ENCODE peak calls at places on chromosomes 6 and 20, in nine cellular contexts. W, I, O, P, Y, Z, Q, J and X are unnamed samples.

GRCh38 chr6:145015739-145016558 is 719.4 kb downstream of the EPM2A start:
- DNase-seq in W (no peak), I (no peak), O (no peak), P (no peak), Y (peak), Z (no peak), Q (peak), J (peak), X (no peak)

GRCh38 chr6:49336514-49337131 is 126.4 kb downstream of the MMUT start:
- DNase-seq in W (peak), I (no peak), O (no peak), P (peak), Y (no peak), Z (no peak), Q (peak), J (no peak), X (no peak)

GRCh38 chr20:24584538-24585356 is 115.3 kb downstream of the SYNDIG1 start:
- DNase-seq in W (no peak), I (no peak), O (no peak), P (no peak), Y (peak), Z (no peak), Q (no peak), J (no peak), X (no peak)

GRCh38 chr20:51138576-51138975 is 115.7 kb upstream of the KCNG1 start:
- DNase-seq in W (no peak), I (no peak), O (no peak), P (no peak), Y (no peak), Z (no peak), Q (no peak), J (no peak), X (no peak)

GRCh38 chr20:5118220-5119142 is 1.3 kb downstream of the PCNA start:
- DNase-seq in W (no peak), I (no peak), O (no peak), P (no peak), Y (no peak), Z (no peak), Q (peak), J (no peak), X (no peak)

GRCh38 chr6:162713926-162714759 is 13.4 kb downstream of the PRKN start:
- DNase-seq in W (no peak), I (no peak), O (no peak), P (peak), Y (no peak), Z (no peak), Q (no peak), J (no peak), X (no peak)

GRCh38 chr20:16215056-16215455 is 358.2 kb downstream of the KIF16B start:
- DNase-seq in W (peak), I (no peak), O (no peak), P (no peak), Y (no peak), Z (no peak), Q (no peak), J (no peak), X (no peak)

GRCh38 chr6:111812080-111813038 is 60.9 kb downstream of the FYN start:
- DNase-seq in W (no peak), I (no peak), O (no peak), P (peak), Y (no peak), Z (no peak), Q (peak), J (no peak), X (no peak)

GRCh38 chr6:12051861-12052368 is 39.8 kb downstream of the HIVEP1 start:
- DNase-seq in W (no peak), I (no peak), O (no peak), P (no peak), Y (peak), Z (no peak), Q (no peak), J (no peak), X (no peak)

GRCh38 chr6:52087498-52087999 is at the start of gene PKHD1:
- DNase-seq in W (peak), I (no peak), O (no peak), P (no peak), Y (peak), Z (peak), Q (peak), J (no peak), X (no peak)

GRCh38 chr6:97778290-97779038 is 495.4 kb upstream of the MMS22L start:
- DNase-seq in W (no peak), I (no peak), O (no peak), P (no peak), Y (no peak), Z (no peak), Q (peak), J (no peak), X (no peak)

GRCh38 chr6:74431873-74432272 is 735.9 kb downstream of the CD109 start:
- DNase-seq in W (no peak), I (no peak), O (no peak), P (no peak), Y (no peak), Z (no peak), Q (peak), J (no peak), X (no peak)

GRCh38 chr6:7086488-7086887 is 21.3 kb upstream of the RREB1 start:
- DNase-seq in W (no peak), I (no peak), O (peak), P (no peak), Y (peak), Z (peak), Q (no peak), J (peak), X (peak)

GRCh38 chr20:62523473-62524203 is 47.8 kb upstream of the GATA5 start:
- DNase-seq in W (no peak), I (no peak), O (no peak), P (no peak), Y (no peak), Z (no peak), Q (no peak), J (no peak), X (no peak)

GRCh38 chr6:158939255-158940170 is 60.5 kb downstream of the RSPH3 start:
- DNase-seq in W (no peak), I (no peak), O (no peak), P (no peak), Y (no peak), Z (no peak), Q (no peak), J (no peak), X (no peak)

GRCh38 chr6:38443341-38443740 is 196.4 kb downstream of the BTBD9 start:
- DNase-seq in W (no peak), I (no peak), O (no peak), P (no peak), Y (peak), Z (no peak), Q (peak), J (no peak), X (no peak)

GRCh38 chr6:119052292-119052889 is 26.1 kb downstream of the FAM184A start:
- DNase-seq in W (no peak), I (no peak), O (no peak), P (no peak), Y (no peak), Z (no peak), Q (peak), J (no peak), X (no peak)

GRCh38 chr20:25082498-25082873 is 545 bp upstream of the VSX1 start:
- DNase-seq in W (no peak), I (no peak), O (no peak), P (no peak), Y (no peak), Z (no peak), Q (no peak), J (no peak), X (no peak)

GRCh38 chr20:63139369-63139768 is 76.6 kb downstream of the YTHDF1 start:
- DNase-seq in W (no peak), I (no peak), O (no peak), P (no peak), Y (no peak), Z (no peak), Q (no peak), J (peak), X (no peak)

GRCh38 chr6:166786704-166787293 is 159.7 kb upstream of the RPS6KA2 start:
- DNase-seq in W (peak), I (no peak), O (no peak), P (peak), Y (peak), Z (peak), Q (peak), J (no peak), X (no peak)

GRCh38 chr20:22728146-22728745 is 143.9 kb upstream of the FOXA2 start:
- DNase-seq in W (no peak), I (no peak), O (no peak), P (no peak), Y (no peak), Z (no peak), Q (no peak), J (no peak), X (no peak)

GRCh38 chr20:4026093-4026601 is 10.8 kb upstream of the RNF24 start:
- DNase-seq in W (peak), I (no peak), O (no peak), P (peak), Y (peak), Z (no peak), Q (no peak), J (no peak), X (no peak)

GRCh38 chr20:32977281-32978008 is 26.8 kb downstream of the SUN5 start:
- DNase-seq in W (no peak), I (no peak), O (no peak), P (no peak), Y (no peak), Z (no peak), Q (no peak), J (no peak), X (no peak)

GRCh38 chr20:62880147-62880934 is 18.7 kb upstream of the TCFL5 start:
- DNase-seq in W (no peak), I (no peak), O (no peak), P (no peak), Y (no peak), Z (no peak), Q (no peak), J (no peak), X (no peak)

GRCh38 chr6:166203003-166203640 is 35.5 kb upstream of the TBXT start:
- DNase-seq in W (no peak), I (no peak), O (no peak), P (no peak), Y (no peak), Z (no peak), Q (no peak), J (no peak), X (no peak)

GRCh38 chr20:38395165-38395564 is 40.0 kb downstream of the SNHG17 start:
- DNase-seq in W (no peak), I (no peak), O (no peak), P (no peak), Y (peak), Z (no peak), Q (no peak), J (no peak), X (no peak)

GRCh38 chr20:39338977-39339376 is 376.8 kb downstream of the DHX35 start:
- DNase-seq in W (no peak), I (no peak), O (no peak), P (no peak), Y (no peak), Z (no peak), Q (peak), J (peak), X (peak)

GRCh38 chr6:54758340-54758739 is 88.2 kb upstream of the FAM83B start:
- DNase-seq in W (no peak), I (no peak), O (no peak), P (no peak), Y (no peak), Z (no peak), Q (no peak), J (no peak), X (no peak)

GRCh38 chr20:64044484-64045247 is 4.8 kb downstream of the SOX18 start:
- DNase-seq in W (no peak), I (no peak), O (no peak), P (peak), Y (peak), Z (no peak), Q (peak), J (no peak), X (no peak)

GRCh38 chr6:83193747-83194582 is 808 bp downstream of the RWDD2A start:
- DNase-seq in W (peak), I (peak), O (peak), P (peak), Y (peak), Z (peak), Q (no peak), J (peak), X (peak)

GRCh38 chr6:1840491-1841121 is 230.9 kb downstream of the FOXC1 start:
- DNase-seq in W (no peak), I (no peak), O (peak), P (no peak), Y (no peak), Z (no peak), Q (peak), J (peak), X (no peak)

GRCh38 chr6:16338577-16339262 is 100.3 kb downstream of the GMPR start:
- DNase-seq in W (peak), I (peak), O (peak), P (peak), Y (peak), Z (peak), Q (peak), J (peak), X (peak)

GRCh38 chr6:44475417-44475778 is 87.9 kb downstream of the CDC5L start:
- DNase-seq in W (no peak), I (no peak), O (no peak), P (no peak), Y (no peak), Z (no peak), Q (no peak), J (no peak), X (no peak)

GRCh38 chr20:38075161-38075998 is 41.8 kb downstream of the RPRD1B start:
- DNase-seq in W (peak), I (no peak), O (no peak), P (no peak), Y (no peak), Z (no peak), Q (no peak), J (no peak), X (no peak)

GRCh38 chr6:10861086-10861485 is 20.8 kb downstream of the GCM2 start:
- DNase-seq in W (no peak), I (no peak), O (no peak), P (no peak), Y (no peak), Z (no peak), Q (no peak), J (no peak), X (no peak)
- H3K4me3 ChIP-seq in W (no peak), I (no peak), O (no peak), P (no peak), Y (no peak), Z (no peak), Q (no peak), J (no peak), X (no peak)

GRCh38 chr20:40992349-40993113 is 36.1 kb upstream of the TOP1 start:
- DNase-seq in W (no peak), I (no peak), O (no peak), P (no peak), Y (no peak), Z (no peak), Q (no peak), J (no peak), X (no peak)

GRCh38 chr20:40993794-40994540 is 34.7 kb upstream of the TOP1 start:
- DNase-seq in W (no peak), I (no peak), O (no peak), P (no peak), Y (peak), Z (no peak), Q (no peak), J (no peak), X (no peak)

GRCh38 chr20:40986774-40987173 is 41.8 kb upstream of the TOP1 start:
- DNase-seq in W (no peak), I (no peak), O (no peak), P (no peak), Y (no peak), Z (no peak), Q (no peak), J (no peak), X (no peak)

GRCh38 chr20:40991181-40991889 is 37.3 kb upstream of the TOP1 start:
- DNase-seq in W (no peak), I (no peak), O (no peak), P (no peak), Y (no peak), Z (peak), Q (no peak), J (peak), X (no peak)

GRCh38 chr20:40990542-40991120 is 38.0 kb upstream of the TOP1 start:
- DNase-seq in W (peak), I (peak), O (peak), P (peak), Y (peak), Z (peak), Q (peak), J (peak), X (peak)
- H3K4me3 ChIP-seq in W (no peak), I (no peak), O (no peak), P (no peak), Y (no peak), Z (no peak), Q (no peak), J (no peak), X (no peak)

GRCh38 chr6:56938634-56939294 is 16.1 kb upstream of the BEND6 start:
- DNase-seq in W (no peak), I (no peak), O (no peak), P (no peak), Y (peak), Z (peak), Q (peak), J (peak), X (no peak)
- H3K4me3 ChIP-seq in W (no peak), I (no peak), O (no peak), P (no peak), Y (no peak), Z (no peak), Q (no peak), J (no peak), X (no peak)

GRCh38 chr20:53129557-53129956 is 157.4 kb downstream of the TSHZ2 start:
- DNase-seq in W (no peak), I (no peak), O (no peak), P (no peak), Y (peak), Z (no peak), Q (no peak), J (no peak), X (no peak)

GRCh38 chr20:53127027-53127426 is 154.9 kb downstream of the TSHZ2 start:
- DNase-seq in W (no peak), I (no peak), O (no peak), P (no peak), Y (no peak), Z (no peak), Q (no peak), J (no peak), X (no peak)

GRCh38 chr20:53126185-53126584 is 154.0 kb downstream of the TSHZ2 start:
- DNase-seq in W (no peak), I (no peak), O (no peak), P (no peak), Y (no peak), Z (no peak), Q (peak), J (no peak), X (no peak)

GRCh38 chr20:53130819-53131218 is 158.7 kb downstream of the TSHZ2 start:
- DNase-seq in W (no peak), I (no peak), O (no peak), P (no peak), Y (no peak), Z (no peak), Q (peak), J (no peak), X (no peak)

GRCh38 chr20:53128024-53128423 is 155.9 kb downstream of the TSHZ2 start:
- DNase-seq in W (no peak), I (no peak), O (no peak), P (no peak), Y (peak), Z (no peak), Q (no peak), J (no peak), X (no peak)
- H3K4me3 ChIP-seq in W (no peak), I (no peak), O (no peak), P (no peak), Y (no peak), Z (no peak), Q (no peak), J (no peak), X (no peak)

DNA sequence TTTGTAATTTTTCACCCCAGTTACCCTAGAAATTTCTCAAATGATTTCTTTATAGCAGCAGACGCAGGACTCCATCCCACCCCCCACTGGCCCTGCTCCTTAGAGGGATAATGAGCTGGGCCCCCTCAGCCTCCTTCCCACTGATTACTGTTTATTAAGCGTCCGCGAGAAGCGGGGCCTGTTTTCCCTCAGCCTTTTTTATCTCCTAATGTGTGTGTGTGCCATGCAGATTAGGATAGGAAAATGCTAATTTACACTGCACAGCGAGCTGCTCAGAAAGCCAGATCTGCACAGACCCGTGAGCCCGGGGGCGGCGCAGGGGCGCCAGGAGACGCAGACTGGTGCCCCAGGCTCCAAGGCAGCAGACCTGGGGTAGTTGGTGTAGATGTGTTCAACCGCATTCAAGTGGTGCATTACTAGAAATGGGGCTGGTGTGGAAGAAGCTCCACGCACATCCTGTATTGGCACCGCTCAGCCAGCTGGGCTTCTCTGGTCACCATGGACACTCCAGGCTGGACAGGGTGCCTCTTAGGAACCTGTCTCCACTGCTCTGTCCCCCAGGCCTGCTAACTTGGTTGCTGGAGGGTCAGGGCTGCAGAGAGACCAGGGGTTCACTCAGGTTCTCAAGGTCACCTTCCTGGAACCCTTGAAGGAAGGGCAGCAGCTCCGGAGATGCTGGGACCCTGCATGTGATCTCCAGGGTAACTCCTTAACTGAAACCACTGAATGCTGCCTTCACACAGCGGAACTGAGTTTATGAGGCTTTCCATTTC is 256.2 kb downstream of the ERMARD start:
- DNase-seq in W (peak), I (peak), O (no peak), P (peak), Y (no peak), Z (no peak), Q (no peak), J (no peak), X (no peak)
- H3K4me3 ChIP-seq in W (no peak), I (no peak), O (no peak), P (no peak), Y (no peak), Z (no peak), Q (no peak), J (no peak), X (no peak)

GRCh38 chr6:150631982-150632642 is 32.4 kb downstream of the PLEKHG1 start:
- DNase-seq in W (no peak), I (no peak), O (no peak), P (no peak), Y (no peak), Z (no peak), Q (no peak), J (no peak), X (no peak)

GRCh38 chr6:150631283-150631981 is 31.7 kb downstream of the PLEKHG1 start:
- DNase-seq in W (no peak), I (no peak), O (peak), P (no peak), Y (no peak), Z (no peak), Q (no peak), J (no peak), X (no peak)

GRCh38 chr6:150634641-150635292 is 35.1 kb downstream of the PLEKHG1 start:
- DNase-seq in W (no peak), I (no peak), O (no peak), P (no peak), Y (peak), Z (no peak), Q (no peak), J (no peak), X (no peak)

GRCh38 chr6:150632785-150633465 is 33.2 kb downstream of the PLEKHG1 start:
- DNase-seq in W (no peak), I (no peak), O (no peak), P (no peak), Y (no peak), Z (no peak), Q (no peak), J (no peak), X (no peak)

GRCh38 chr6:150633466-150633795 is 33.7 kb downstream of the PLEKHG1 start:
- DNase-seq in W (no peak), I (no peak), O (no peak), P (no peak), Y (no peak), Z (no peak), Q (no peak), J (no peak), X (no peak)
- H3K4me3 ChIP-seq in W (no peak), I (no peak), O (no peak), P (no peak), Y (no peak), Z (no peak), Q (no peak), J (no peak), X (no peak)

GRCh38 chr6:42012501-42013133 is 37.7 kb upstream of the TAF8 start:
- DNase-seq in W (no peak), I (no peak), O (no peak), P (no peak), Y (peak), Z (no peak), Q (no peak), J (no peak), X (no peak)
- H3K4me3 ChIP-seq in W (no peak), I (no peak), O (no peak), P (no peak), Y (no peak), Z (no peak), Q (no peak), J (no peak), X (no peak)

GRCh38 chr6:32148289-32148688 is 3.5 kb downstream of the PRRT1 start:
- DNase-seq in W (no peak), I (no peak), O (no peak), P (no peak), Y (no peak), Z (no peak), Q (no peak), J (peak), X (no peak)
- H3K4me3 ChIP-seq in W (no peak), I (no peak), O (no peak), P (no peak), Y (no peak), Z (no peak), Q (peak), J (no peak), X (peak)

GRCh38 chr6:47196113-47196512 is 113.6 kb downstream of the TNFRSF21 start:
- DNase-seq in W (no peak), I (no peak), O (no peak), P (no peak), Y (no peak), Z (no peak), Q (peak), J (no peak), X (no peak)

GRCh38 chr6:47200536-47201334 is 109.0 kb downstream of the TNFRSF21 start:
- DNase-seq in W (no peak), I (no peak), O (no peak), P (no peak), Y (no peak), Z (no peak), Q (peak), J (no peak), X (no peak)

GRCh38 chr6:47195251-47195650 is 114.5 kb downstream of the TNFRSF21 start:
- DNase-seq in W (peak), I (no peak), O (peak), P (peak), Y (peak), Z (no peak), Q (no peak), J (no peak), X (peak)

GRCh38 chr6:47202638-47203037 is 107.1 kb downstream of the TNFRSF21 start:
- DNase-seq in W (no peak), I (no peak), O (no peak), P (no peak), Y (no peak), Z (no peak), Q (no peak), J (no peak), X (no peak)

GRCh38 chr6:47197672-47198640 is 111.7 kb downstream of the TNFRSF21 start:
- DNase-seq in W (no peak), I (no peak), O (no peak), P (no peak), Y (no peak), Z (no peak), Q (peak), J (no peak), X (no peak)
- H3K4me3 ChIP-seq in W (no peak), I (no peak), O (no peak), P (no peak), Y (peak), Z (no peak), Q (no peak), J (no peak), X (no peak)